ENCODE peak calls at places on chromosomes 11 and 22, in five cellular contexts. S is HFF-Myc, G is kidney, K is psoas muscle, M is fibroblast of lung. P is an unnamed sample.
A peak's percentile ranks its signal among the peaks of the same experiment; 100 is the strongest.

GRCh38 chr11:63673579-63673978 is 2.4 kb upstream of the ATL3 start:
- DNase-seq in G (no peak), M (no peak), S (no peak), K (no peak), P (no peak)

GRCh38 chr22:33829549-33830280 is 90.6 kb downstream of the LARGE1 start:
- DNase-seq in S (no peak), M (no peak), K (no peak), G (no peak), P (no peak)

GRCh38 chr22:20584029-20584871 is 76.8 kb downstream of the MED15 start:
- DNase-seq in M (no peak), K (no peak), S (no peak), G (peak; percentile 60), P (no peak)

GRCh38 chr11:10625982-10626311 is 57.5 kb upstream of the LYVE1 start:
- DNase-seq in M (no peak), G (no peak), K (no peak), S (no peak), P (no peak)

GRCh38 chr11:128331317-128331716 is 256.0 kb downstream of the ETS1 start:
- DNase-seq in K (no peak), G (no peak), M (no peak), S (no peak), P (no peak)

GRCh38 chr11:13107544-13108044 is 98.5 kb downstream of the RASSF10 start:
- DNase-seq in K (no peak), S (no peak), M (no peak), G (no peak), P (no peak)

GRCh38 chr11:57597971-57598830 is 716 bp downstream of the SERPING1 start:
- DNase-seq in M (peak; percentile 78), S (no peak), G (peak; percentile 95), K (peak; percentile 86), P (no peak)

GRCh38 chr11:11973361-11973800 is 35.0 kb downstream of the DKK3 start:
- DNase-seq in S (no peak), G (peak; percentile 88), M (peak; percentile 65), K (peak; percentile 60), P (no peak)

GRCh38 chr11:22416462-22416861 is 78.3 kb downstream of the SLC17A6 start:
- DNase-seq in M (peak; percentile 20), G (no peak), K (no peak), S (no peak), P (peak; percentile 44)

GRCh38 chr11:115081972-115082371 is 403.6 kb downstream of the NXPE2 start:
- DNase-seq in M (no peak), S (no peak), G (no peak), K (peak; percentile 27), P (no peak)

GRCh38 chr11:96155627-96156378 is 187.2 kb downstream of the MAML2 start:
- DNase-seq in G (peak; percentile 95), M (peak; percentile 94), K (peak; percentile 79), S (peak; percentile 98), P (peak; percentile 97)
- H3K4me3 ChIP-seq in G (no peak overlapping the region), M (peak overlapping the region; percentile 25), K (peak overlapping the region; percentile 6), S (peak overlapping the region; percentile 6), P (no peak overlapping the region)

GRCh38 chr22:36460202-36460601 is 21.2 kb downstream of the TXN2 start:
- DNase-seq in K (no peak), S (no peak), M (no peak), G (no peak), P (no peak)
- TF ChIP-seq CTCF in K (no peak), S (no peak), M (no peak), G (no peak), P (no peak)

GRCh38 chr11:61832758-61833157 is 4.7 kb downstream of the FADS2 start:
- DNase-seq in M (no peak), K (no peak), G (peak; percentile 48), S (no peak), P (no peak)

GRCh38 chr11:61833926-61834277 is 5.8 kb downstream of the FADS2 start:
- DNase-seq in G (peak; percentile 49), K (no peak), S (no peak), M (no peak), P (no peak)

GRCh38 chr11:61835663-61836024 is 7.5 kb downstream of the FADS2 start:
- DNase-seq in K (no peak), S (no peak), M (no peak), G (no peak), P (no peak)

GRCh38 chr11:61833478-61833877 is 5.4 kb downstream of the FADS2 start:
- DNase-seq in M (no peak), G (peak; percentile 65), K (no peak), S (no peak), P (no peak)

GRCh38 chr11:61834278-61835004 is 6.3 kb downstream of the FADS2 start:
- DNase-seq in G (peak; percentile 90), S (no peak), K (peak; percentile 59), M (peak; percentile 90), P (no peak)
- H3K4me3 ChIP-seq in G (no peak overlapping the region), S (no peak overlapping the region), K (no peak overlapping the region), M (no peak overlapping the region), P (no peak overlapping the region)

GRCh38 chr11:35799655-35800054 is 137.1 kb downstream of the TRIM44 start:
- DNase-seq in K (no peak), S (no peak), M (no peak), G (no peak), P (no peak)
- TF ChIP-seq CTCF in K (peak; percentile 4), S (no peak), M (no peak), G (no peak), P (no peak)

DNA sequence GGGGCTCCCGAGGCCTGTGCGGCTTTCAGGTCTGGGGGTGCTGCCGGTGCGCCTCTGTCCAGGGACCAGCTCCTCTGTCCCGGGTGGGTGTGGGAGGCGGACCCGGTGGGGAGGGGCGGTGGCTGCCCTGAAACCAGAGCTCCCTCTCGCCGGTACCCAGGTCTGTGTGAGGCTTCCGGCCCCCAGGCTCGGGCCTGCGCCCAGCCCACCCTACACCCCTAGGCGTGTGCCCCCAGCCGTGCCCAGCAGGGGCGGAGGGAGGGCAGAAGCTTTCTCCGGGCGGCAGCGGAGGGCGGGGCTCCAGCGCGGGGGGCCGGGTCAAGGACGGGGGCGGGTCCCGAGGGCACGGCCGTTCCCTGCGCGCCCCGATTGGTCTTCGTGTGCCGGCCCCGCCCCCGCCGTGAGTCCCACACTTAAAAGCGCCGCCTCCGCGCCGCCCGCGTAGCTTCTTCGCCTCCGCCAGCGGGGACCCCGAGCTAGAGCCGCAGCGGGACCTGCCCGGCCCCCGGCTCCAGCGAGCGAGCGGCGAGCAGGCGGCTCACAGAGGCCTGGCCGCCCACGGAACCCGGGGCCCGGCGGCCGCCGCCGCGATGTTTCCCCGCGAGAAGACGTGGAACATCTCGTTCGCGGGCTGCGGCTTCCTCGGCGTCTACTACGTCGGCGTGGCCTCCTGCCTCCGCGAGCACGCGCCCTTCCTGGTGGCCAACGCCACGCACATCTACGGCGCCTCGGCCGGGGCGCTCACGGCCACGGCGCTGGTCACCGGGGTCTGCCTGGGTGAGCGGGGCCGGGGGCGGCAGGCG is 616 bp downstream of the PNPLA2 start:
- DNase-seq in G (peak; percentile 98), S (no peak), M (peak; percentile 80), K (peak; percentile 95), P (peak; percentile 92)
- H3K4me3 ChIP-seq in G (peak overlapping the region; percentile 52), S (peak overlapping the region; percentile 60), M (peak overlapping the region; percentile 73), K (peak overlapping the region; percentile 88), P (peak overlapping the region; percentile 61)

DNA sequence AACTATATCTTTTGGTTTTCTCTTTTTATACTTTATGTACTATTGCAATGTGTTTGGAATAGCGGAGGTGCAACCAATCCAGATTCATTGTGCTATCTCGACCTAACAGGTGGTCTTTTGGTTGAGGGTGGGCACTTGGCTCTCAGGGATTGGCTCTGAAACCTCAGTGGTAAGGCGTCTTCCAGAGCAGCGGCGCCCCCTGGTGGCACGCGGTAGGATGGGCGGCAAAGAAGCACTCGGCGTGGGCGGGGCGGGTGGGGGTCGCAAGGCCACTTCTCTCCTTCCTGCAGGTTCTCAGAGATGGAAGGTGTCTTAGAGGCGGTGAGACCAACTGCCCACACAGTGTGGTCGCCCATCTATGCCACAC is 19.2 kb upstream of the PLET1 start:
- DNase-seq in K (peak; percentile 74), M (peak; percentile 59), S (no peak), G (peak; percentile 82), P (peak; percentile 51)
- TF ChIP-seq CTCF in K (peak; percentile 88), M (peak; percentile 69), S (peak; percentile 75), G (peak; percentile 73), P (peak; percentile 75)

DNA sequence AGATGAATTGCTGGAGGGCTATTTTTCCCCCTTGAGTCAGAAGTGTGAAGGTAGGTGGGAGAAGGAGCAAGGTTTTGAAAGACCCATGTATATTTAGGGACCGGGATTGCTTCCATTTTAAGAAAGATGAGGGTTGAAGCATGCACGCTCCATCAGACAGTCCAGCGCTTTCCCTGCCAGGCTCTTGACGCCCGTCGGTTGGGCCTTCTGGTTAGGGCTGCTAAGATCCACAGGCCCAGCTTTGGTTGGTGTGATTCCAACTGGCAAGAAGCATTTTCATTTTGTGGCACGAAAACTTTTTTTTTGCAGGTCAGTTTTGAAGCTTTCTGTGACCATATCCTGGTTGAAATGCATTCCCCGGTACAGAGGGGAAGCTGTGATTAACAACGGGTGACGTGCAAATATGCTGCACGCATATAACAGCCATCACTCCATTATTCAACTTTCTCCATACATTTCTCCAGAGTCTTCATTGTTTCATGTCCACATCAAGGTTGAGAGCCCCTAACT is 34.3 kb upstream of the MPPED1 start:
- DNase-seq in K (no peak), S (no peak), M (peak; percentile 3), G (peak; percentile 49), P (no peak)
- H3K4me3 ChIP-seq in K (no peak overlapping the region), S (no peak overlapping the region), M (no peak overlapping the region), G (no peak overlapping the region), P (no peak overlapping the region)

GRCh38 chr11:120228794-120229384 is 11.1 kb upstream of the POU2F3 start:
- DNase-seq in G (peak; percentile 72), M (no peak), K (no peak), S (no peak), P (no peak)
- TF ChIP-seq CTCF in G (no peak), M (peak; percentile 2), K (no peak), S (peak; percentile 46), P (no peak)

DNA sequence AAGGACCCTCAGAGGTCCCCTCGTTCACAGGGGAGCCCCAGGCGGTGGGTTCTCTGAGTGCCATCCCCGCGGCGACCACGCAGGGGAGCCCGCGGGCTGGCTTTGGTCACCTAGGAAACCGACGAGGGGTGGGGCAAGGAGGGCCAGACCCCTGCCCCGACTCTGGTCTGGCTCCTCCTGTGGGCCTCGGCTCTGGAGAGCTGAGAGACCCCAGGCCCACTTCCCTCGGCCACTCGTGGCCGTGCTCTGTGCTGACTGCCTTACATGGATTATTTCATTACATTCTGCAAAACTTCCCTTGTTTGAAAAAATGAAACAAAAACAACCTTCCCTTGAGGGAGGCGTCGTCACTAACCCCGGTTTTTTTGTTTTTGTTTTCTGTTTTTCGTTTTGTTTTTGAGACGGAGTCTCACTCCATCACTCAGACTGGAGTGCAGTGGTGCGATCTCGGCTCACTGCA is 15.2 kb upstream of the CYTH4 start:
- DNase-seq in K (no peak), G (no peak), M (no peak), S (no peak), P (no peak)
- H3K4me3 ChIP-seq in K (peak overlapping the region; percentile 22), G (peak overlapping the region; percentile 55), M (peak overlapping the region; percentile 36), S (peak overlapping the region; percentile 32), P (no peak overlapping the region)

GRCh38 chr11:125256471-125257010 is 92.0 kb downstream of the PKNOX2 start:
- DNase-seq in K (no peak), G (no peak), S (no peak), M (no peak), P (no peak)

GRCh38 chr11:125257751-125258150 is 93.2 kb downstream of the PKNOX2 start:
- DNase-seq in K (no peak), M (no peak), S (no peak), G (no peak), P (no peak)

GRCh38 chr11:125253795-125254525 is 89.4 kb downstream of the PKNOX2 start:
- DNase-seq in S (no peak), G (no peak), K (no peak), M (no peak), P (no peak)

GRCh38 chr11:125258626-125259025 is 94.1 kb downstream of the PKNOX2 start:
- DNase-seq in G (no peak), K (no peak), M (no peak), S (no peak), P (no peak)

GRCh38 chr11:125257185-125257584 is 92.6 kb downstream of the PKNOX2 start:
- DNase-seq in M (no peak), K (no peak), G (no peak), S (no peak), P (no peak)
- TF ChIP-seq CTCF in M (peak; percentile 25), K (no peak), G (no peak), S (peak; percentile 23), P (no peak)